ENCODE peak calls at places on chromosome 1, in five cellular contexts. B is GM10248, Y is hepatic stellate cell, Q is LoVo, W is activated T-cell treated with anti-CD3 and anti-CD28 coated beads for 1 hour. L is an unnamed sample.

GRCh38 chr1:84077476-84078107 is 66.5 kb upstream of the PRKACB start:
- DNase-seq in B (peak; percentile 94), Y (peak; percentile 87), Q (peak; percentile 80), W (peak; percentile 50), L (peak; percentile 94)

GRCh38 chr1:241336335-241336734 is 20.7 kb downstream of the RGS7 start:
- DNase-seq in B (no peak), Y (peak; percentile 51), Q (no peak), W (no peak), L (no peak)

GRCh38 chr1:90526954-90527353 is 190.1 kb downstream of the BARHL2 start:
- DNase-seq in B (no peak), Y (no peak), Q (no peak), W (no peak), L (no peak)

GRCh38 chr1:62093261-62093660 is 101.4 kb upstream of the L1TD1 start:
- DNase-seq in B (no peak), Y (no peak), Q (no peak), W (no peak), L (no peak)

GRCh38 chr1:93013311-93014091 is 52.2 kb upstream of the DIPK1A start:
- DNase-seq in B (no peak), Y (no peak), Q (no peak), W (no peak), L (no peak)

GRCh38 chr1:53543130-53543770 is 84.1 kb downstream of the DMRTB1 start:
- DNase-seq in B (no peak), Y (no peak), Q (no peak), W (no peak), L (no peak)

GRCh38 chr1:184867866-184868585 is 106.3 kb downstream of the NIBAN1 start:
- DNase-seq in B (no peak), Y (no peak), Q (no peak), W (no peak), L (no peak)

GRCh38 chr1:244761279-244761678 is 74.2 kb upstream of the COX20 start:
- DNase-seq in B (no peak), Y (no peak), Q (no peak), W (no peak), L (no peak)

GRCh38 chr1:66505671-66506392 is 28.1 kb upstream of the SGIP1 start:
- DNase-seq in B (no peak), Y (peak; percentile 64), Q (no peak), W (no peak), L (no peak)

GRCh38 chr1:171468120-171468790 is 17.1 kb upstream of the PRRC2C start:
- DNase-seq in B (peak; percentile 47), Y (peak; percentile 45), Q (no peak), W (no peak), L (no peak)

GRCh38 chr1:173663159-173663558 is 6.5 kb downstream of the ANKRD45 start:
- DNase-seq in B (no peak), Y (no peak), Q (no peak), W (no peak), L (no peak)

GRCh38 chr1:245877976-245878375 is 629.1 kb downstream of the SMYD3 start:
- DNase-seq in B (no peak), Y (no peak), Q (no peak), W (no peak), L (no peak)

GRCh38 chr1:203462878-203463277 is 12.7 kb upstream of the PRELP start:
- DNase-seq in B (no peak), Y (peak; percentile 62), Q (no peak), W (no peak), L (no peak)

GRCh38 chr1:59732219-59732955 is 82.4 kb upstream of the HOOK1 start:
- DNase-seq in B (no peak), Y (no peak), Q (no peak), W (no peak), L (no peak)

GRCh38 chr1:162562452-162562828 is 918 bp downstream of the UAP1 start:
- DNase-seq in B (no peak), Y (no peak), Q (peak; percentile 20), W (no peak), L (peak; percentile 51)

GRCh38 chr1:181119076-181119989 is 30.8 kb downstream of the IER5 start:
- DNase-seq in B (no peak), Y (no peak), Q (peak; percentile 77), W (no peak), L (no peak)

GRCh38 chr1:201511396-201511795 is 4.5 kb upstream of the CSRP1 start:
- DNase-seq in B (no peak), Y (no peak), Q (no peak), W (no peak), L (no peak)

GRCh38 chr1:89351622-89352311 is 12.1 kb upstream of the GBP6 start:
- DNase-seq in B (no peak), Y (no peak), Q (no peak), W (no peak), L (no peak)

GRCh38 chr1:97093742-97094141 is 372.2 kb downstream of the PTBP2 start:
- DNase-seq in B (no peak), Y (peak; percentile 2), Q (no peak), W (no peak), L (no peak)

GRCh38 chr1:168482106-168482505 is 61.7 kb downstream of the XCL2 start:
- DNase-seq in B (no peak), Y (no peak), Q (no peak), W (no peak), L (no peak)

GRCh38 chr1:154608522-154609294 is 722 bp upstream of the ADAR start:
- DNase-seq in B (peak; percentile 49), Y (peak; percentile 40), Q (peak; percentile 38), W (peak; percentile 25), L (peak; percentile 58)

GRCh38 chr1:109034382-109034781 is 7.5 kb downstream of the WDR47 start:
- DNase-seq in B (no peak), Y (no peak), Q (no peak), W (no peak), L (no peak)

GRCh38 chr1:228830954-228831481 is 95.7 kb downstream of the RHOU start:
- DNase-seq in B (peak; percentile 71), Y (no peak), Q (peak; percentile 84), W (no peak), L (no peak)

GRCh38 chr1:119637719-119638118 is 10.3 kb downstream of the ZNF697 start:
- DNase-seq in B (no peak), Y (no peak), Q (no peak), W (no peak), L (no peak)